ENCODE peak calls at places on chromosomes 16 and 17, in nine cellular contexts. R is ovary, T is GM23338, V is neural progenitor cell, A is heart right ventricle, Q is Karpas-422, J is osteoblast, D is mesendoderm, U is cardiac muscle cell. S is an unnamed sample.
A peak's percentile ranks its signal among the peaks of the same experiment; 100 is the strongest.

GRCh38 chr16:4297480-4297879 is 18.4 kb upstream of the GLIS2 start:
- DNase-seq in R (no peak), T (no peak), V (no peak), A (no peak), Q (no peak), J (no peak), D (no peak), U (no peak), S (no peak)

GRCh38 chr17:78272181-78272913 is 40.9 kb downstream of the TMEM235 start:
- DNase-seq in R (peak; percentile 87), T (peak; percentile 80), V (peak; percentile 65), A (peak; percentile 55), Q (no peak), J (peak; percentile 75), D (peak; percentile 97), U (peak; percentile 93), S (peak; percentile 80)

GRCh38 chr17:45824901-45825492 is 19.7 kb upstream of the SPPL2C start:
- DNase-seq in R (no peak), T (no peak), V (peak; percentile 36), A (no peak), Q (no peak), J (no peak), D (no peak), U (no peak), S (no peak)

GRCh38 chr17:40075216-40076100 is 12.7 kb downstream of the THRA start:
- DNase-seq in R (peak; percentile 76), T (peak; percentile 88), V (peak; percentile 86), A (peak; percentile 80), Q (peak; percentile 85), J (peak; percentile 94), D (peak; percentile 87), U (peak; percentile 76), S (peak; percentile 77)

GRCh38 chr17:38914741-38915638 is 10.4 kb upstream of the LASP1NB start:
- DNase-seq in R (peak; percentile 16), T (peak; percentile 55), V (no peak), A (no peak), Q (no peak), J (no peak), D (peak; percentile 44), U (no peak), S (no peak)

GRCh38 chr17:69764137-69764536 is 310.9 kb upstream of the KCNJ16 start:
- DNase-seq in R (no peak), T (no peak), V (no peak), A (no peak), Q (no peak), J (no peak), D (no peak), U (peak; percentile 10), S (no peak)

GRCh38 chr17:68734202-68734825 is 133.1 kb upstream of the FAM20A start:
- DNase-seq in R (no peak), T (peak; percentile 25), V (no peak), A (no peak), Q (no peak), J (no peak), D (no peak), U (no peak), S (no peak)

GRCh38 chr17:42312285-42313130 is 24.2 kb downstream of the STAT5A start:
- DNase-seq in R (peak; percentile 89), T (peak; percentile 95), V (peak; percentile 95), A (peak; percentile 86), Q (peak; percentile 96), J (peak; percentile 97), D (peak; percentile 92), U (peak; percentile 90), S (peak; percentile 80)

GRCh38 chr17:57471941-57472368 is 215.6 kb downstream of the MSI2 start:
- DNase-seq in R (no peak), T (peak; percentile 38), V (peak; percentile 69), A (no peak), Q (no peak), J (no peak), D (peak; percentile 56), U (no peak), S (no peak)

GRCh38 chr17:79833110-79833450 is 6.2 kb downstream of the CBX4 start:
- DNase-seq in R (no peak), T (no peak), V (no peak), A (no peak), Q (peak; percentile 46), J (no peak), D (no peak), U (no peak), S (no peak)

GRCh38 chr17:192666-193425 is 11.4 kb upstream of the DOC2B start:
- DNase-seq in R (no peak), T (no peak), V (no peak), A (no peak), Q (no peak), J (peak; percentile 58), D (no peak), U (no peak), S (no peak)

GRCh38 chr17:76527430-76528111 is 9.9 kb downstream of the CYGB start:
- DNase-seq in R (peak; percentile 86), T (peak; percentile 85), V (peak; percentile 62), A (peak; percentile 73), Q (peak; percentile 50), J (peak; percentile 96), D (peak; percentile 90), U (peak; percentile 95), S (peak; percentile 57)

GRCh38 chr17:76529643-76530488 is 7.6 kb downstream of the CYGB start:
- DNase-seq in R (peak; percentile 94), T (no peak), V (peak; percentile 55), A (peak; percentile 92), Q (no peak), J (peak; percentile 94), D (no peak), U (peak; percentile 96), S (peak; percentile 72)

GRCh38 chr17:76528156-76528527 is 9.4 kb downstream of the CYGB start:
- DNase-seq in R (peak; percentile 63), T (no peak), V (no peak), A (no peak), Q (peak; percentile 86), J (no peak), D (no peak), U (no peak), S (no peak)

GRCh38 chr17:76529224-76529642 is 8.3 kb downstream of the CYGB start:
- DNase-seq in R (peak; percentile 86), T (no peak), V (no peak), A (peak; percentile 81), Q (peak; percentile 49), J (peak; percentile 97), D (no peak), U (peak; percentile 95), S (peak; percentile 58)

DNA sequence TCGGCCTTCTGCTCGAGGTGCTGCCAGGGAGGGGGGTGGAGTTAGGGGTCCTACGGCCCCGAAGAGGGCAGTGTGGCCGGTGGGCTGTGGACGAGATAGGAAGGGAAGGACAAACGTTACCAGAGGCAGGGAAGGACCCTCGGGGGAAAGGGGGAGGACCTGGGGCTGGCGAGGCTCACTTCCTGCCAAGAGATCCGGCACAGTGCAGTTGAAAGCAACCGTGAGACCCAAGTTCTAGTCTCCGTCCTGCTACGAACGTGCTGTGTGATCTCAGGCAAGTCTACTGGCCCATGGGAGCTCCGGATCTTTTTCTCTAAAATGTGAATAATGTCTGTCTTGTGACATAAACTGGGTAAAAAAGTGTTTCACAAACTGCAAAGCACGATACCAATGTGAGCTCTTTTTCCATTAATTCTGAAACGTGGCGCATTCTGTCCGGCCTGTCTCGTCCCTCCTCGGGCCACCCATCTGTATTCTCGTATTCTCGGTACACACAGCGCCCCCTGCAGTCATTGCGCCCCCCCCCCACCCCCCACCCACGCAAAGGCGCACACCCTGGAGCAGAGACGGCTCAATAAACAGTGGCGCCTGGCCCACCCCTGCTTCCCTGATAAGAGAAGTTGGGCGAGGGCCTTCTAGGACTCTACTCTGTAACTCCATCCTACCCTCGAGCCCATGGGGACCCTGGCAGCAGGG is 8.8 kb downstream of the CYGB start:
- DNase-seq in R (peak; percentile 75), T (no peak), V (no peak), A (peak; percentile 64), Q (peak; percentile 75), J (peak; percentile 73), D (no peak), U (peak; percentile 71), S (no peak)
- H3K4me3 ChIP-seq in R (no peak overlapping the region), T (no peak overlapping the region), V (no peak overlapping the region), A (peak overlapping the region; percentile 23), Q (peak overlapping the region; percentile 67), J (peak overlapping the region; percentile 42), D (no peak overlapping the region), U (no peak overlapping the region), S (no peak overlapping the region)

GRCh38 chr17:28049071-28049470 is 6.6 kb downstream of the NLK start:
- DNase-seq in R (no peak), T (no peak), V (no peak), A (no peak), Q (no peak), J (no peak), D (no peak), U (no peak), S (no peak)
- H3K4me1 ChIP-seq in R (peaks cover 3% of the 10 kb centered on the region), T (peaks cover 93% of the 10 kb centered on the region), V (peaks cover 57% of the 10 kb centered on the region), A (peaks cover 47% of the 10 kb centered on the region), Q (peaks cover 79% of the 10 kb centered on the region), J (peaks cover 11% of the 10 kb centered on the region), D (peaks cover 6% of the 10 kb centered on the region), U (peaks cover 57% of the 10 kb centered on the region), S (no peaks in the 10 kb centered on the region)

GRCh38 chr17:15397605-15398004 is 56.2 kb upstream of the TEKT3 start:
- DNase-seq in R (no peak), T (no peak), V (no peak), A (no peak), Q (no peak), J (no peak), D (no peak), U (peak; percentile 48), S (no peak)

GRCh38 chr17:15395091-15395490 is 53.7 kb upstream of the TEKT3 start:
- DNase-seq in R (no peak), T (no peak), V (no peak), A (no peak), Q (no peak), J (no peak), D (no peak), U (no peak), S (no peak)

GRCh38 chr17:15393414-15393813 is 52.0 kb upstream of the TEKT3 start:
- DNase-seq in R (no peak), T (no peak), V (no peak), A (no peak), Q (no peak), J (no peak), D (no peak), U (no peak), S (no peak)

GRCh38 chr17:15388356-15389046 is 47.1 kb upstream of the TEKT3 start:
- DNase-seq in R (no peak), T (no peak), V (no peak), A (no peak), Q (no peak), J (no peak), D (no peak), U (no peak), S (no peak)

DNA sequence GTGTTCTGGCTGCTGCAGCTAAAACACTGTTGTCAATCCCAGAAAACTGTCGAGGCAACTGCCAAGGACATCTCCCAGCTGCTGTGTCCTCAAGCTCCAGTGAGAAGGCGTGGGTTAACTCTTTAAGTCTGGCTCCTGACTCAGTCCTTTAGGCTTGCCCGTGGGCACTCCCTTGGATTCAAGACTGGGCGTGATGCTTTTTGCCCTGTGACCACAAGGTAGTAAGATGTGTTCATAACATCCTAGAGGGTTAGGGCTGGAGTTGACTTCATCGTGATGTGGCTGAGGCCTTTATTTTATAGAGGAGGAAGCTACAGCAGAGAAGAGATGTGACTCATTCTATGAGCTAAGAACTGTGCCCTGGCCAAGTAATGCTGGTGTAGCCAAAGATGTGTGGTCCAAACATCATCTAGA is 50.9 kb upstream of the TEKT3 start:
- DNase-seq in R (no peak), T (no peak), V (no peak), A (no peak), Q (no peak), J (peak; percentile 80), D (no peak), U (peak; percentile 77), S (no peak)
- H3K27ac ChIP-seq in R (no peak overlapping the region), T (no peak overlapping the region), V (no peak overlapping the region), A (no peak overlapping the region), Q (no peak overlapping the region), J (peak overlapping the region; percentile 12), D (no peak overlapping the region), U (no peak overlapping the region), S (no peak overlapping the region)

GRCh38 chr16:62035115-62036092 is 834 bp downstream of the CDH8 start:
- DNase-seq in R (peak; percentile 22), T (peak; percentile 84), V (peak; percentile 89), A (no peak), Q (no peak), J (peak; percentile 68), D (peak; percentile 93), U (no peak), S (no peak)
- H3K4me3 ChIP-seq in R (no peak overlapping the region), T (peak overlapping the region; percentile 71), V (peak overlapping the region; percentile 81), A (peak overlapping the region; percentile 25), Q (no peak overlapping the region), J (no peak overlapping the region), D (no peak overlapping the region), U (peak overlapping the region; percentile 52), S (peak overlapping the region; percentile 20)

S was measured in lung.